ENCODE peak calls at places on chromosomes 6 and 20, in eight cellular contexts. X is PC-9, S is IMR-90, K is uterus, T is keratinocyte, B is astrocyte, Z is heart left ventricle, I is H9. J is an unnamed sample.

GRCh38 chr6:109453594-109454482 is 1.7 kb downstream of the MICAL1 start:
- DNase-seq in K (peak), X (no peak), S (no peak), I (no peak), B (no peak), Z (peak), T (no peak), J (no peak)

GRCh38 chr6:74115674-74116073 is 419.7 kb downstream of the CD109 start:
- DNase-seq in B (no peak), X (no peak), I (no peak), Z (no peak), S (peak), T (no peak), K (no peak), J (no peak)

GRCh38 chr6:7505196-7505699 is 36.2 kb upstream of the DSP start:
- DNase-seq in K (no peak), Z (no peak), B (peak), S (peak), X (peak), T (peak), I (peak), J (no peak)

GRCh38 chr20:39913274-39913673 is 775.8 kb downstream of the MAFB start:
- DNase-seq in K (no peak), B (no peak), I (no peak), T (no peak), Z (no peak), S (no peak), X (no peak), J (no peak)

GRCh38 chr6:84926756-84927155 is 162.4 kb upstream of the TBX18 start:
- DNase-seq in X (no peak), T (no peak), I (no peak), S (no peak), K (no peak), B (no peak), Z (no peak), J (no peak)

GRCh38 chr6:25366785-25367657 is 87.8 kb downstream of the CARMIL1 start:
- DNase-seq in K (no peak), T (no peak), S (no peak), X (no peak), B (no peak), I (no peak), Z (no peak), J (no peak)

GRCh38 chr20:35216541-35216940 is 9.9 kb upstream of the MMP24 start:
- DNase-seq in X (no peak), K (no peak), B (no peak), I (no peak), T (no peak), Z (no peak), S (no peak), J (no peak)

GRCh38 chr20:14142964-14143627 is 147.8 kb downstream of the MACROD2 start:
- DNase-seq in T (no peak), K (no peak), Z (no peak), S (peak), B (peak), I (no peak), X (no peak), J (no peak)

GRCh38 chr6:160161647-160161986 is 40.0 kb downstream of the SLC22A1 start:
- DNase-seq in Z (no peak), T (no peak), K (no peak), S (no peak), B (no peak), X (no peak), I (peak), J (no peak)

GRCh38 chr20:51491393-51491792 is 51.1 kb downstream of the NFATC2 start:
- DNase-seq in Z (no peak), I (no peak), X (no peak), B (no peak), K (no peak), T (no peak), S (no peak), J (no peak)

GRCh38 chr6:11535801-11536230 is 1.7 kb upstream of the TMEM170B start:
- DNase-seq in I (no peak), K (no peak), Z (no peak), X (peak), S (peak), T (no peak), B (peak), J (no peak)

GRCh38 chr6:160391419-160392116 is 43.4 kb downstream of the SLC22A3 start:
- DNase-seq in Z (no peak), X (no peak), K (peak), S (no peak), B (peak), I (no peak), T (peak), J (no peak)

GRCh38 chr20:39853664-39854063 is 835.4 kb downstream of the MAFB start:
- DNase-seq in S (peak), Z (no peak), X (no peak), T (no peak), I (no peak), B (peak), K (no peak), J (no peak)

GRCh38 chr6:26598267-26598666 is 1.5 kb downstream of the ABT1 start:
- DNase-seq in K (peak), Z (peak), T (no peak), I (no peak), B (no peak), S (no peak), X (no peak), J (no peak)

GRCh38 chr6:39464067-39464466 is 141.6 kb upstream of the KCNK16 start:
- DNase-seq in X (no peak), K (no peak), S (no peak), T (no peak), I (no peak), Z (no peak), B (no peak), J (no peak)

GRCh38 chr6:112027942-112028674 is 25.8 kb upstream of the CCN6 start:
- DNase-seq in Z (no peak), X (no peak), I (no peak), K (no peak), B (no peak), S (no peak), T (no peak), J (no peak)

GRCh38 chr6:122839477-122839876 is 50.4 kb downstream of the SMPDL3A start:
- DNase-seq in K (peak), T (peak), B (peak), X (peak), Z (no peak), I (peak), S (peak), J (no peak)

DNA sequence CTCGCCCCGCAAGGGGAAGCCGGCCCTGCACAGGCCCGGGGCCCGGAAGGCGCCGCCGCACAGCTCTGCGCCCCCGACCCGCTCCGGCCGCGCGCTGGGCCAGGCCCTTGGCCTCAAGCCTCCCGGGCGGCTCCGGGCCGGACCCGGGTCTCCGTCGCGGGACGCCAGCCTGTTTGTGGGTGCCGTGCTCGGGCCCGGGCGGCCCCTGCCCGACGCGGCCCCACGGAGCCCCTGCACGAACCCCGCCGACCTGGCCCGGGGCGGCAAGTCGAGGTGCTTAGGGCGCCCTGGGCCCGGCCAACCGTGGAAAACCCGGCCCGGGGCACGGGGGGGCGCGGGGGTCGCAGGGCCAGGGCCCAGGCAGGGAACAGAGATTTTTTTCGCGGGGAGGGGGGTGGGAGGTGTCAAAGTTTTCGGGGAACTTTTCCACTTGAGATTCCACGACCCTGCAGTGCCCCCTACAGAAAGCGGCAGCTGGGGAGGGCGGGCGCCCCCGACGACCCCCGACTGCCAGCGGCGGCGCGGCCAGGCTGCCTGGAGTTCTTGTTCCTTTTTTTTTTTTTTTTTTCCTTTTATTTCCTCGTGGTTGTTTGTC is 805 bp upstream of the STX16 start:
- DNase-seq in S (no peak), Z (peak), T (no peak), I (peak), K (no peak), B (no peak), X (peak), J (no peak)
- TF ChIP-seq CTCF in S (no peak), Z (no peak), T (no peak), I (no peak), K (no peak), B (no peak), X (no peak), J (no peak)

DNA sequence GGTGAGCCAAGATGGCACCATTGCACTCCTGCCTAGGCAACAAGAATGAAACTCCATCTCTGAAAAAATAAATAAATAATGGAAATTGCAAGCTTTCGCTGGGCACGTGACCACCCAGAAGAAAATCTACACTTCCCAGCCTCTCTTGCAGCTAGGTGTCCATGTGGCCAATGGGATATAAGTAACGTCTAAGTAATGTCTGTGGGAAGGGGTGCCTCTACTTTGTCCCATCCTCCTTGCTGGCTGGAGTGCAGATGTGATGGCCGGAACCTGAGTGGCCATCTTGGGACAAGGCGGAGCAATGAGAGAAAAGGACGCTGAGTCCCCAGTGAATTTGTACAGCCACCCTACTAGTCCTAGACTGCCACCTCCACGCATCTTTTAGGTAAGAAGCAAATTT is 99.8 kb upstream of the PTPN1 start:
- DNase-seq in Z (no peak), K (no peak), B (no peak), I (no peak), X (no peak), S (no peak), T (no peak), J (no peak)
- H3K27ac ChIP-seq in Z (peak), K (no peak), B (no peak), I (no peak), X (no peak), S (no peak), T (no peak), J (no peak)

GRCh38 chr6:116888732-116889360 is 11.8 kb downstream of the RFX6 start:
- DNase-seq in S (no peak), K (no peak), X (no peak), T (no peak), I (no peak), Z (no peak), B (no peak), J (no peak)
- TF ChIP-seq CTCF in S (no peak), K (no peak), X (no peak), T (no peak), I (no peak), Z (no peak), B (no peak), J (no peak)

GRCh38 chr6:154446984-154447383 is 63.5 kb downstream of the CNKSR3 start:
- DNase-seq in B (no peak), T (no peak), I (no peak), X (no peak), Z (no peak), S (no peak), K (no peak), J (no peak)

GRCh38 chr6:154447929-154448328 is 62.6 kb downstream of the CNKSR3 start:
- DNase-seq in B (peak), Z (no peak), I (no peak), X (no peak), K (no peak), T (no peak), S (peak), J (no peak)

GRCh38 chr6:154450498-154450897 is 60.0 kb downstream of the CNKSR3 start:
- DNase-seq in T (no peak), I (no peak), Z (no peak), K (no peak), X (no peak), B (no peak), S (no peak), J (no peak)

GRCh38 chr6:154445417-154445816 is 65.1 kb downstream of the CNKSR3 start:
- DNase-seq in S (no peak), B (no peak), T (no peak), K (no peak), I (no peak), X (no peak), Z (no peak), J (no peak)

GRCh38 chr6:154448448-154449096 is 61.9 kb downstream of the CNKSR3 start:
- DNase-seq in B (peak), I (no peak), T (no peak), Z (no peak), S (peak), K (peak), X (no peak), J (no peak)
- H3K27ac ChIP-seq in B (peak), I (no peak), T (no peak), Z (peak), S (no peak), K (peak), X (no peak), J (peak)

GRCh38 chr20:21767739-21768223 is 62.3 kb downstream of the PAX1 start:
- DNase-seq in S (no peak), X (peak), B (no peak), K (no peak), Z (no peak), T (no peak), I (peak), J (no peak)
- TF ChIP-seq CTCF in S (no peak), X (peak), B (no peak), K (no peak), Z (no peak), T (no peak), I (peak), J (peak)

GRCh38 chr6:36636687-36637418 is 41.7 kb upstream of the CDKN1A start:
- DNase-seq in T (no peak), B (no peak), I (no peak), Z (no peak), X (no peak), S (no peak), K (no peak), J (no peak)
- H3K27ac ChIP-seq in T (no peak), B (no peak), I (no peak), Z (no peak), X (no peak), S (no peak), K (no peak), J (no peak)

J was measured in esophagus squamous epithelium.